ENCODE peak calls at places on chromosomes 1 and 21, in ten cellular contexts. One of them, this sample, is unnamed. For H3K9me3, the result is how much of the 10 kb centered on the place peaks cover.

GRCh38 chr1:199453731-199454130 is 573.8 kb upstream of the NR5A2 start:
- DNase-seq in CD4-positive, alpha-beta T cell: no peak
- DNase-seq in neural progenitor cell: no peak
- DNase-seq in neuronal stem cell: no peak
- DNase-seq in astrocyte: peak
- DNase-seq in HepG2: no peak
- DNase-seq in CD8-positive, alpha-beta T cell: no peak
- DNase-seq in GM23248: peak
- DNase-seq in PC-3: no peak
- DNase-seq in hepatocyte: no peak
- DNase-seq in this sample: no peak

GRCh38 chr1:108041360-108042143 is 76.6 kb upstream of the VAV3 start:
- DNase-seq in CD8-positive, alpha-beta T cell: no peak
- DNase-seq in CD4-positive, alpha-beta T cell: no peak
- DNase-seq in HepG2: no peak
- DNase-seq in GM23248: no peak
- DNase-seq in neural progenitor cell: no peak
- DNase-seq in hepatocyte: peak
- DNase-seq in neuronal stem cell: no peak
- DNase-seq in astrocyte: no peak
- DNase-seq in PC-3: no peak
- DNase-seq in this sample: peak

GRCh38 chr1:56958526-56958925 is 7.3 kb downstream of the C8B start:
- DNase-seq in PC-3: no peak
- DNase-seq in astrocyte: peak
- DNase-seq in CD8-positive, alpha-beta T cell: no peak
- DNase-seq in neural progenitor cell: peak
- DNase-seq in GM23248: peak
- DNase-seq in CD4-positive, alpha-beta T cell: no peak
- DNase-seq in HepG2: no peak
- DNase-seq in hepatocyte: peak
- DNase-seq in neuronal stem cell: no peak
- DNase-seq in this sample: peak

GRCh38 chr1:28642847-28643635 is at the start of gene TAF12:
- DNase-seq in neural progenitor cell: peak
- DNase-seq in hepatocyte: peak
- DNase-seq in HepG2: peak
- DNase-seq in PC-3: peak
- DNase-seq in CD8-positive, alpha-beta T cell: peak
- DNase-seq in GM23248: peak
- DNase-seq in neuronal stem cell: peak
- DNase-seq in CD4-positive, alpha-beta T cell: peak
- DNase-seq in astrocyte: peak
- DNase-seq in this sample: peak

GRCh38 chr1:167127661-167128060 is 33.8 kb downstream of the STYXL2 start:
- DNase-seq in hepatocyte: no peak
- DNase-seq in neuronal stem cell: no peak
- DNase-seq in astrocyte: no peak
- DNase-seq in HepG2: no peak
- DNase-seq in CD8-positive, alpha-beta T cell: no peak
- DNase-seq in neural progenitor cell: no peak
- DNase-seq in GM23248: no peak
- DNase-seq in PC-3: no peak
- DNase-seq in CD4-positive, alpha-beta T cell: no peak
- DNase-seq in this sample: no peak

GRCh38 chr1:234604726-234605492 is 5.1 kb downstream of the IRF2BP2 start:
- DNase-seq in HepG2: no peak
- DNase-seq in GM23248: peak
- DNase-seq in neural progenitor cell: no peak
- DNase-seq in hepatocyte: no peak
- DNase-seq in CD8-positive, alpha-beta T cell: no peak
- DNase-seq in neuronal stem cell: no peak
- DNase-seq in astrocyte: no peak
- DNase-seq in CD4-positive, alpha-beta T cell: no peak
- DNase-seq in PC-3: peak
- DNase-seq in this sample: no peak

GRCh38 chr1:238135708-238136107 is 245.0 kb upstream of the ZP4 start:
- DNase-seq in neuronal stem cell: no peak
- DNase-seq in CD8-positive, alpha-beta T cell: no peak
- DNase-seq in astrocyte: no peak
- DNase-seq in neural progenitor cell: no peak
- DNase-seq in PC-3: no peak
- DNase-seq in GM23248: no peak
- DNase-seq in hepatocyte: no peak
- DNase-seq in HepG2: no peak
- DNase-seq in CD4-positive, alpha-beta T cell: no peak
- DNase-seq in this sample: no peak

GRCh38 chr1:169595764-169596711 is 9.8 kb upstream of the F5 start:
- DNase-seq in CD8-positive, alpha-beta T cell: no peak
- DNase-seq in neural progenitor cell: peak
- DNase-seq in PC-3: peak
- DNase-seq in astrocyte: peak
- DNase-seq in hepatocyte: peak
- DNase-seq in HepG2: peak
- DNase-seq in GM23248: peak
- DNase-seq in CD4-positive, alpha-beta T cell: no peak
- DNase-seq in neuronal stem cell: peak
- DNase-seq in this sample: peak

GRCh38 chr1:87706198-87706597 is 377.5 kb downstream of the LMO4 start:
- DNase-seq in neural progenitor cell: no peak
- DNase-seq in astrocyte: peak
- DNase-seq in PC-3: peak
- DNase-seq in CD8-positive, alpha-beta T cell: no peak
- DNase-seq in hepatocyte: no peak
- DNase-seq in CD4-positive, alpha-beta T cell: no peak
- DNase-seq in GM23248: peak
- DNase-seq in neuronal stem cell: no peak
- DNase-seq in HepG2: no peak
- DNase-seq in this sample: no peak

GRCh38 chr1:27388337-27389005 is 4.0 kb upstream of the GPR3 start:
- DNase-seq in PC-3: peak
- DNase-seq in hepatocyte: peak
- DNase-seq in neuronal stem cell: no peak
- DNase-seq in CD4-positive, alpha-beta T cell: peak
- DNase-seq in astrocyte: no peak
- DNase-seq in neural progenitor cell: peak
- DNase-seq in GM23248: peak
- DNase-seq in CD8-positive, alpha-beta T cell: peak
- DNase-seq in HepG2: peak
- DNase-seq in this sample: peak

GRCh38 chr1:168767885-168768584 is 39.0 kb upstream of the DPT start:
- DNase-seq in neuronal stem cell: no peak
- DNase-seq in PC-3: no peak
- DNase-seq in CD4-positive, alpha-beta T cell: no peak
- DNase-seq in neural progenitor cell: no peak
- DNase-seq in hepatocyte: no peak
- DNase-seq in GM23248: peak
- DNase-seq in HepG2: no peak
- DNase-seq in astrocyte: peak
- DNase-seq in CD8-positive, alpha-beta T cell: no peak
- DNase-seq in this sample: peak

DNA sequence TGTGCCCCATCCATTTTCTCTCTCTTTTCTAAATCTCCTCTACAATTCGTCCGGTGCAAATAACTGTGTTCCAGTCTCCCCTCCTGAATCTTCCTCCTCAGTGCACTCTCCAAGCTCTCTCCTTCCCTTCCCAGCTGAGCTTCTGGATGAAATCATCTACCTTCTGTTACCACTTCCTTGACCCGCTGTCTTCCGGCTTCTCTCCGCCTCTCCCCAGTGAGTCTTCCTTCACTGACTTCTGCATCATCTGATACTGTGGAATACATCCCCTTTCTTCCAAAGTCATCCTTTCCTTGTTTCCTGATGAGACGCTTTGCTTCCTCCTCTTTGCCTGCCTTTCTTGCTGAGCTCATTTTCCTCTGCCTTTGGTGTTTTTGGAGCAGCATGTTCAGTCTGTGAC is 96.9 kb downstream of the MAB21L3 start:
- DNase-seq in neuronal stem cell: no peak
- DNase-seq in neural progenitor cell: no peak
- DNase-seq in CD4-positive, alpha-beta T cell: no peak
- DNase-seq in GM23248: no peak
- DNase-seq in CD8-positive, alpha-beta T cell: no peak
- DNase-seq in astrocyte: no peak
- DNase-seq in hepatocyte: no peak
- DNase-seq in HepG2: no peak
- DNase-seq in PC-3: no peak
- DNase-seq in this sample: no peak
- H3K9me3 ChIP-seq in neuronal stem cell: under half
- H3K9me3 ChIP-seq in neural progenitor cell: under half
- H3K9me3 ChIP-seq in CD4-positive, alpha-beta T cell: under half
- H3K9me3 ChIP-seq in GM23248: under half
- H3K9me3 ChIP-seq in CD8-positive, alpha-beta T cell: under half
- H3K9me3 ChIP-seq in astrocyte: under half
- H3K9me3 ChIP-seq in hepatocyte: under half
- H3K9me3 ChIP-seq in HepG2: under half
- H3K9me3 ChIP-seq in PC-3: under half
- H3K9me3 ChIP-seq in this sample: under half

DNA sequence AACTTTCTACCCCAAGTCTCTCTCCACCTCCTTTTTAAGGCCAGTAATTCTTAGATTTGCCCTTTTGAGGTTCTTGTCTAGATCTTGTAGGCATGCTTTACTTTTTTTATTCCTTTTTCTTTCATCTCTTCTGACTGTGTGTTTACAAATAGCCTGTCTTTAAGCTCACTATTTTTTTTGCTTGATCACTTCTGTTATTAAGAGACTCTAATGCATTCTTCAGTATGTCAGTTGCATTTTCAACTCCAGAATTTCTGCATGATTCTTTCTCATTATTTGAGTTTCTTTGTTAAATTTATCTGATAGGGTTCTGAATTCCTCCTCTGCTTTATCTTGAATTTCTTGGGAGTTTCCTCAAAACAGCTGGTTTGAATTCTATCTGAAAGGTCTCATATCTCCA is 30.9 kb downstream of the XPR1 start:
- DNase-seq in astrocyte: no peak
- DNase-seq in neural progenitor cell: no peak
- DNase-seq in GM23248: no peak
- DNase-seq in neuronal stem cell: no peak
- DNase-seq in HepG2: no peak
- DNase-seq in CD4-positive, alpha-beta T cell: no peak
- DNase-seq in CD8-positive, alpha-beta T cell: no peak
- DNase-seq in PC-3: no peak
- DNase-seq in hepatocyte: no peak
- DNase-seq in this sample: no peak
- H3K9me3 ChIP-seq in astrocyte: under half
- H3K9me3 ChIP-seq in neural progenitor cell: under half
- H3K9me3 ChIP-seq in GM23248: under half
- H3K9me3 ChIP-seq in neuronal stem cell: under half
- H3K9me3 ChIP-seq in HepG2: under half
- H3K9me3 ChIP-seq in CD4-positive, alpha-beta T cell: half or more
- H3K9me3 ChIP-seq in CD8-positive, alpha-beta T cell: under half
- H3K9me3 ChIP-seq in PC-3: under half
- H3K9me3 ChIP-seq in hepatocyte: under half
- H3K9me3 ChIP-seq in this sample: under half

DNA sequence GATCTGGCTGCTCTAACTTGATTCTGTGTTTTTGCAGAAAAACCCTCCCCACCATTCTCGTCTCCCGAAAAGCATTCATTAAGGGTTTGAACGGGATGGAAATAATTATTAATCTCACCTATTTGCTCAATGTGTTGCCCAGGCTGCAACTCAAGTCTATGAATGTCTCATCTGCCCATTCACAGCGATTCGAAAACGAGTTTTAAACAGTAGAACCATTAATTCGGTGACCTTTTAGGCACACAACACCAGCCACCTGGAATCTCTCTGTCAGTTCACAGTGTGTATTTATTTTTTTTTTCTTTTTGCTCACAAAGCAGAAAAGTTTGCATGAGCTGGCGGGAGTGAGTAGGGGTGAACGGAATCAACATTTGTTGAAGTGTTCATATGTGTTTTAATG is 764.7 kb upstream of the TPTE start:
- DNase-seq in HepG2: no peak
- DNase-seq in PC-3: no peak
- DNase-seq in hepatocyte: no peak
- DNase-seq in astrocyte: no peak
- DNase-seq in GM23248: no peak
- DNase-seq in CD4-positive, alpha-beta T cell: no peak
- DNase-seq in CD8-positive, alpha-beta T cell: no peak
- DNase-seq in neural progenitor cell: no peak
- DNase-seq in neuronal stem cell: no peak
- DNase-seq in this sample: no peak
- H3K9me3 ChIP-seq in HepG2: half or more
- H3K9me3 ChIP-seq in PC-3: under half
- H3K9me3 ChIP-seq in hepatocyte: under half
- H3K9me3 ChIP-seq in astrocyte: under half
- H3K9me3 ChIP-seq in GM23248: under half
- H3K9me3 ChIP-seq in CD4-positive, alpha-beta T cell: under half
- H3K9me3 ChIP-seq in CD8-positive, alpha-beta T cell: under half
- H3K9me3 ChIP-seq in neural progenitor cell: half or more
- H3K9me3 ChIP-seq in neuronal stem cell: under half
- H3K9me3 ChIP-seq in this sample: under half

GRCh38 chr1:160597705-160598104 is 18.4 kb upstream of the CD84 start:
- DNase-seq in CD4-positive, alpha-beta T cell: no peak
- DNase-seq in HepG2: no peak
- DNase-seq in GM23248: no peak
- DNase-seq in neural progenitor cell: no peak
- DNase-seq in hepatocyte: no peak
- DNase-seq in neuronal stem cell: no peak
- DNase-seq in CD8-positive, alpha-beta T cell: no peak
- DNase-seq in astrocyte: no peak
- DNase-seq in PC-3: no peak
- DNase-seq in this sample: no peak
- H3K9me3 ChIP-seq in CD4-positive, alpha-beta T cell: under half
- H3K9me3 ChIP-seq in HepG2: under half
- H3K9me3 ChIP-seq in GM23248: under half
- H3K9me3 ChIP-seq in neural progenitor cell: under half
- H3K9me3 ChIP-seq in hepatocyte: under half
- H3K9me3 ChIP-seq in neuronal stem cell: under half
- H3K9me3 ChIP-seq in CD8-positive, alpha-beta T cell: under half
- H3K9me3 ChIP-seq in astrocyte: under half
- H3K9me3 ChIP-seq in PC-3: under half
- H3K9me3 ChIP-seq in this sample: under half

GRCh38 chr1:224619209-224619608 is 3.1 kb downstream of the CNIH3 start:
- DNase-seq in CD8-positive, alpha-beta T cell: no peak
- DNase-seq in neuronal stem cell: no peak
- DNase-seq in GM23248: no peak
- DNase-seq in neural progenitor cell: no peak
- DNase-seq in PC-3: no peak
- DNase-seq in hepatocyte: no peak
- DNase-seq in astrocyte: no peak
- DNase-seq in HepG2: no peak
- DNase-seq in CD4-positive, alpha-beta T cell: no peak
- DNase-seq in this sample: no peak
- H3K9me3 ChIP-seq in CD8-positive, alpha-beta T cell: under half
- H3K9me3 ChIP-seq in neuronal stem cell: under half
- H3K9me3 ChIP-seq in GM23248: under half
- H3K9me3 ChIP-seq in neural progenitor cell: under half
- H3K9me3 ChIP-seq in PC-3: under half
- H3K9me3 ChIP-seq in hepatocyte: under half
- H3K9me3 ChIP-seq in astrocyte: under half
- H3K9me3 ChIP-seq in HepG2: under half
- H3K9me3 ChIP-seq in CD4-positive, alpha-beta T cell: under half
- H3K9me3 ChIP-seq in this sample: under half

This sample was measured in MG63.